ENCODE peak calls at places on chromosomes 13 and 19, in five cellular contexts. One of them, this sample, is unnamed.

GRCh38 chr19:2532252-2533071 is 56.5 kb downstream of the GADD45B start:
- DNase-seq in NCI-H2029 treated with DMSO at 0.1 percent for 48 hours: peak; percentile 16
- DNase-seq in hypothalamus: no peak
- DNase-seq in activated CD4-positive, alpha-beta T cell treated with anti-CD3 and anti-CD28 coated beads, Interleukin-2, amount 50 U/mL, for 24 hours: no peak
- DNase-seq in GM12892: no peak
- DNase-seq in this sample: no peak

GRCh38 chr19:46607441-46607841 is 6.3 kb downstream of the CALM3 start:
- DNase-seq in NCI-H2029 treated with DMSO at 0.1 percent for 48 hours: peak; percentile 14
- DNase-seq in hypothalamus: peak; percentile 31
- DNase-seq in activated CD4-positive, alpha-beta T cell treated with anti-CD3 and anti-CD28 coated beads, Interleukin-2, amount 50 U/mL, for 24 hours: no peak
- DNase-seq in GM12892: no peak
- DNase-seq in this sample: no peak

GRCh38 chr13:36973009-36973408 is 26.1 kb downstream of the ALG5 start:
- DNase-seq in NCI-H2029 treated with DMSO at 0.1 percent for 48 hours: no peak
- DNase-seq in hypothalamus: no peak
- DNase-seq in activated CD4-positive, alpha-beta T cell treated with anti-CD3 and anti-CD28 coated beads, Interleukin-2, amount 50 U/mL, for 24 hours: no peak
- DNase-seq in GM12892: no peak
- DNase-seq in this sample: no peak

GRCh38 chr19:48997972-48998371 is 4.3 kb downstream of the RUVBL2 start:
- DNase-seq in NCI-H2029 treated with DMSO at 0.1 percent for 48 hours: no peak
- DNase-seq in hypothalamus: no peak
- DNase-seq in activated CD4-positive, alpha-beta T cell treated with anti-CD3 and anti-CD28 coated beads, Interleukin-2, amount 50 U/mL, for 24 hours: no peak
- DNase-seq in GM12892: no peak
- DNase-seq in this sample: no peak

GRCh38 chr13:29958476-29958875 is 108.1 kb upstream of the UBL3 start:
- DNase-seq in NCI-H2029 treated with DMSO at 0.1 percent for 48 hours: no peak
- DNase-seq in hypothalamus: no peak
- DNase-seq in activated CD4-positive, alpha-beta T cell treated with anti-CD3 and anti-CD28 coated beads, Interleukin-2, amount 50 U/mL, for 24 hours: no peak
- DNase-seq in GM12892: no peak
- DNase-seq in this sample: no peak

GRCh38 chr19:6693681-6694080 is 23.7 kb upstream of the TNFSF14 start:
- DNase-seq in NCI-H2029 treated with DMSO at 0.1 percent for 48 hours: no peak
- DNase-seq in hypothalamus: no peak
- DNase-seq in activated CD4-positive, alpha-beta T cell treated with anti-CD3 and anti-CD28 coated beads, Interleukin-2, amount 50 U/mL, for 24 hours: no peak
- DNase-seq in GM12892: no peak
- DNase-seq in this sample: no peak

GRCh38 chr13:74661851-74662250 is 527.6 kb upstream of the KLF12 start:
- DNase-seq in NCI-H2029 treated with DMSO at 0.1 percent for 48 hours: no peak
- DNase-seq in hypothalamus: no peak
- DNase-seq in activated CD4-positive, alpha-beta T cell treated with anti-CD3 and anti-CD28 coated beads, Interleukin-2, amount 50 U/mL, for 24 hours: no peak
- DNase-seq in GM12892: no peak
- DNase-seq in this sample: no peak

GRCh38 chr19:19026299-19026971 is 6.9 kb downstream of the SUGP2 start:
- DNase-seq in NCI-H2029 treated with DMSO at 0.1 percent for 48 hours: no peak
- DNase-seq in hypothalamus: no peak
- DNase-seq in activated CD4-positive, alpha-beta T cell treated with anti-CD3 and anti-CD28 coated beads, Interleukin-2, amount 50 U/mL, for 24 hours: no peak
- DNase-seq in GM12892: no peak
- DNase-seq in this sample: no peak

GRCh38 chr19:1082165-1082927 is 12.8 kb downstream of the POLR2E start:
- DNase-seq in NCI-H2029 treated with DMSO at 0.1 percent for 48 hours: peak; percentile 93
- DNase-seq in hypothalamus: no peak
- DNase-seq in activated CD4-positive, alpha-beta T cell treated with anti-CD3 and anti-CD28 coated beads, Interleukin-2, amount 50 U/mL, for 24 hours: no peak
- DNase-seq in GM12892: peak; percentile 81
- DNase-seq in this sample: no peak

This sample was measured in GOT3.